ENCODE peak calls at places on chromosome 10, in eight cellular contexts. G, Z, A, L, R, V, Q and X are unnamed samples.

GRCh38 chr10:75071756-75072155 is 39.7 kb upstream of the SAMD8 start:
- DNase-seq in V (no peak), Q (no peak), Z (no peak), G (no peak), L (no peak), A (no peak), R (no peak), X (no peak)

GRCh38 chr10:97718178-97718577 is 4.6 kb downstream of the MARVELD1 start:
- DNase-seq in V (no peak), R (no peak), G (peak; percentile 75), Q (no peak), Z (no peak), L (no peak), A (no peak), X (no peak)

GRCh38 chr10:20858292-20859124 is 38.6 kb downstream of the NEBL start:
- DNase-seq in Q (peak; percentile 2), V (no peak), L (no peak), G (no peak), R (peak; percentile 65), Z (no peak), A (no peak), X (peak; percentile 29)

GRCh38 chr10:106973301-106973700 is 191.2 kb downstream of the SORCS1 start:
- DNase-seq in R (no peak), A (no peak), Q (no peak), Z (no peak), G (no peak), L (no peak), V (no peak), X (no peak)

GRCh38 chr10:121418126-121418777 is 180.0 kb downstream of the FGFR2 start:
- DNase-seq in R (no peak), A (no peak), G (no peak), L (no peak), Q (no peak), Z (no peak), V (no peak), X (no peak)

GRCh38 chr10:48468866-48469511 is 135.9 kb downstream of the ARHGAP22 start:
- DNase-seq in V (no peak), Z (no peak), Q (no peak), L (no peak), R (no peak), A (no peak), G (no peak), X (no peak)

GRCh38 chr10:81866753-81867152 is 8.2 kb upstream of the NRG3 start:
- DNase-seq in Z (no peak), R (no peak), Q (no peak), A (no peak), L (no peak), G (no peak), V (no peak), X (peak; percentile 94)

GRCh38 chr10:61793760-61794713 is 107.5 kb upstream of the ARID5B start:
- DNase-seq in A (no peak), V (no peak), G (no peak), Z (no peak), L (no peak), R (peak; percentile 49), Q (no peak), X (peak; percentile 69)

GRCh38 chr10:21047511-21047910 is 150.4 kb upstream of the NEBL start:
- DNase-seq in R (no peak), A (no peak), G (no peak), V (no peak), Q (no peak), Z (no peak), L (no peak), X (no peak)

GRCh38 chr10:30736685-30737232 is 107.2 kb upstream of the LYZL2 start:
- DNase-seq in Z (peak; percentile 71), V (no peak), G (no peak), A (peak; percentile 57), L (no peak), R (peak; percentile 100), Q (peak; percentile 72), X (peak; percentile 90)

GRCh38 chr10:123136806-123137642 is 1.3 kb downstream of the HMX3 start:
- DNase-seq in Q (no peak), R (no peak), V (no peak), L (peak; percentile 55), A (peak; percentile 50), G (no peak), Z (peak; percentile 56), X (no peak)

GRCh38 chr10:119315128-119316001 is 108.0 kb downstream of the GRK5 start:
- DNase-seq in A (peak; percentile 81), R (peak; percentile 89), L (peak; percentile 68), V (peak; percentile 33), G (no peak), Z (peak; percentile 93), Q (no peak), X (peak; percentile 38)

GRCh38 chr10:101780818-101781654 is 2.2 kb downstream of the NPM3 start:
- DNase-seq in L (peak; percentile 80), R (peak; percentile 63), Q (peak; percentile 20), V (no peak), Z (peak; percentile 82), G (no peak), A (peak; percentile 81), X (peak; percentile 59)

GRCh38 chr10:20118119-20118518 is 301.9 kb downstream of the PLXDC2 start:
- DNase-seq in V (peak; percentile 7), G (no peak), Q (no peak), A (no peak), R (no peak), Z (no peak), L (no peak), X (no peak)

GRCh38 chr10:99421233-99421739 is 9.1 kb downstream of the GOT1 start:
- DNase-seq in Z (no peak), G (no peak), R (no peak), L (no peak), A (no peak), Q (no peak), V (no peak), X (no peak)

GRCh38 chr10:112973805-112974204 is 23.8 kb downstream of the TCF7L2 start:
- DNase-seq in Z (no peak), L (no peak), R (no peak), Q (no peak), A (no peak), G (no peak), V (no peak), X (no peak)

GRCh38 chr10:42477170-42477569 is 161.2 kb downstream of the ZNF33B start:
- DNase-seq in V (no peak), A (no peak), L (no peak), G (no peak), Z (no peak), Q (no peak), R (no peak), X (no peak)

GRCh38 chr10:102673235-102673634 is 29.0 kb downstream of the TRIM8 start:
- DNase-seq in R (no peak), A (no peak), Q (no peak), Z (no peak), G (no peak), L (no peak), V (no peak), X (no peak)

GRCh38 chr10:11823122-11823988 is at the start of gene PROSER2:
- DNase-seq in G (no peak), A (peak; percentile 57), L (peak; percentile 81), V (no peak), Z (peak; percentile 51), Q (peak; percentile 15), R (peak; percentile 40), X (peak; percentile 34)

GRCh38 chr10:93616844-93617360 is 4.6 kb downstream of the PDE6C start:
- DNase-seq in L (no peak), Z (no peak), R (no peak), Q (no peak), G (no peak), V (no peak), A (no peak), X (no peak)

GRCh38 chr10:22002531-22003110 is 909 bp downstream of the DNAJC1 start:
- DNase-seq in G (no peak), Q (no peak), L (no peak), A (no peak), Z (peak; percentile 6), R (peak; percentile 77), V (no peak), X (peak; percentile 15)

GRCh38 chr10:112526906-112527305 is 79.9 kb downstream of the VTI1A start:
- DNase-seq in V (peak; percentile 2), A (no peak), Z (no peak), Q (no peak), L (no peak), R (peak; percentile 33), G (no peak), X (no peak)

GRCh38 chr10:133329401-133330202 is 7.1 kb downstream of the CALY start:
- DNase-seq in G (peak; percentile 69), Q (peak; percentile 27), Z (peak; percentile 91), V (peak; percentile 74), L (peak; percentile 92), R (peak; percentile 84), A (peak; percentile 90), X (peak; percentile 79)

GRCh38 chr10:102280397-102281015 is 35.2 kb downstream of the GBF1 start:
- DNase-seq in V (no peak), Z (no peak), G (no peak), A (no peak), L (peak; percentile 48), Q (peak; percentile 29), R (peak; percentile 56), X (peak; percentile 35)